ENCODE peak calls at places on chromosomes 1 and 21, in ten cellular contexts. One of them, this sample, is unnamed.

GRCh38 chr1:97781762-97782337 is 139.0 kb downstream of the DPYD start:
- DNase-seq in HL-60: no peak
- DNase-seq in cardiac septum: no peak
- DNase-seq in kidney tubule cell: no peak
- DNase-seq in CD4-positive, alpha-beta T cell: no peak
- DNase-seq in Ammon's horn: no peak
- DNase-seq in psoas muscle: no peak
- DNase-seq in stimulated activated naive B cell treated with anti-CD40 and anti-IgM and Interleukin-4, amounts not matched to agents 10 μg/mL and 1 μg/mL and 100 μg/mL, for 72 hours: no peak
- DNase-seq in fibroblast of the aortic adventitia: no peak
- DNase-seq in nephron progenitor cell: no peak
- DNase-seq in this sample: no peak

GRCh38 chr1:42931911-42932422 is 26.7 kb downstream of the SLC2A1 start:
- DNase-seq in stimulated activated naive B cell treated with anti-CD40 and anti-IgM and Interleukin-4, amounts not matched to agents 10 μg/mL and 1 μg/mL and 100 μg/mL, for 72 hours: peak
- DNase-seq in psoas muscle: peak
- DNase-seq in Ammon's horn: no peak
- DNase-seq in HL-60: peak
- DNase-seq in kidney tubule cell: peak
- DNase-seq in cardiac septum: peak
- DNase-seq in fibroblast of the aortic adventitia: no peak
- DNase-seq in CD4-positive, alpha-beta T cell: peak
- DNase-seq in nephron progenitor cell: no peak
- DNase-seq in this sample: no peak

GRCh38 chr21:31781737-31782136 is 49.8 kb upstream of the SCAF4 start:
- DNase-seq in fibroblast of the aortic adventitia: peak
- DNase-seq in stimulated activated naive B cell treated with anti-CD40 and anti-IgM and Interleukin-4, amounts not matched to agents 10 μg/mL and 1 μg/mL and 100 μg/mL, for 72 hours: no peak
- DNase-seq in nephron progenitor cell: no peak
- DNase-seq in Ammon's horn: peak
- DNase-seq in kidney tubule cell: peak
- DNase-seq in CD4-positive, alpha-beta T cell: no peak
- DNase-seq in psoas muscle: no peak
- DNase-seq in HL-60: no peak
- DNase-seq in cardiac septum: no peak
- DNase-seq in this sample: peak

GRCh38 chr1:27727126-27727525 is 1.4 kb downstream of the FAM76A start:
- DNase-seq in stimulated activated naive B cell treated with anti-CD40 and anti-IgM and Interleukin-4, amounts not matched to agents 10 μg/mL and 1 μg/mL and 100 μg/mL, for 72 hours: no peak
- DNase-seq in psoas muscle: no peak
- DNase-seq in fibroblast of the aortic adventitia: peak
- DNase-seq in HL-60: no peak
- DNase-seq in CD4-positive, alpha-beta T cell: no peak
- DNase-seq in Ammon's horn: no peak
- DNase-seq in nephron progenitor cell: no peak
- DNase-seq in cardiac septum: no peak
- DNase-seq in kidney tubule cell: peak
- DNase-seq in this sample: peak

GRCh38 chr1:94599090-94599813 is 57.7 kb upstream of the F3 start:
- DNase-seq in kidney tubule cell: no peak
- DNase-seq in fibroblast of the aortic adventitia: peak
- DNase-seq in nephron progenitor cell: no peak
- DNase-seq in HL-60: no peak
- DNase-seq in stimulated activated naive B cell treated with anti-CD40 and anti-IgM and Interleukin-4, amounts not matched to agents 10 μg/mL and 1 μg/mL and 100 μg/mL, for 72 hours: no peak
- DNase-seq in cardiac septum: no peak
- DNase-seq in Ammon's horn: peak
- DNase-seq in CD4-positive, alpha-beta T cell: no peak
- DNase-seq in psoas muscle: no peak
- DNase-seq in this sample: peak

GRCh38 chr1:8939362-8939995 is 6.2 kb upstream of the CA6 start:
- DNase-seq in nephron progenitor cell: no peak
- DNase-seq in kidney tubule cell: no peak
- DNase-seq in psoas muscle: no peak
- DNase-seq in fibroblast of the aortic adventitia: peak
- DNase-seq in Ammon's horn: no peak
- DNase-seq in HL-60: peak
- DNase-seq in cardiac septum: no peak
- DNase-seq in stimulated activated naive B cell treated with anti-CD40 and anti-IgM and Interleukin-4, amounts not matched to agents 10 μg/mL and 1 μg/mL and 100 μg/mL, for 72 hours: no peak
- DNase-seq in CD4-positive, alpha-beta T cell: no peak
- DNase-seq in this sample: peak

GRCh38 chr1:33864460-33865389 is 846 bp downstream of the HMGB4 start:
- DNase-seq in kidney tubule cell: peak
- DNase-seq in HL-60: no peak
- DNase-seq in psoas muscle: no peak
- DNase-seq in stimulated activated naive B cell treated with anti-CD40 and anti-IgM and Interleukin-4, amounts not matched to agents 10 μg/mL and 1 μg/mL and 100 μg/mL, for 72 hours: no peak
- DNase-seq in CD4-positive, alpha-beta T cell: no peak
- DNase-seq in Ammon's horn: no peak
- DNase-seq in fibroblast of the aortic adventitia: no peak
- DNase-seq in cardiac septum: no peak
- DNase-seq in nephron progenitor cell: no peak
- DNase-seq in this sample: peak

GRCh38 chr1:20710450-20711284 is 7.1 kb downstream of the KIF17 start:
- DNase-seq in fibroblast of the aortic adventitia: no peak
- DNase-seq in Ammon's horn: no peak
- DNase-seq in kidney tubule cell: no peak
- DNase-seq in cardiac septum: no peak
- DNase-seq in nephron progenitor cell: no peak
- DNase-seq in CD4-positive, alpha-beta T cell: no peak
- DNase-seq in stimulated activated naive B cell treated with anti-CD40 and anti-IgM and Interleukin-4, amounts not matched to agents 10 μg/mL and 1 μg/mL and 100 μg/mL, for 72 hours: no peak
- DNase-seq in HL-60: no peak
- DNase-seq in psoas muscle: no peak
- DNase-seq in this sample: no peak

GRCh38 chr21:34126269-34126668 is 52.9 kb downstream of the MRPS6 start:
- DNase-seq in kidney tubule cell: peak
- DNase-seq in HL-60: no peak
- DNase-seq in fibroblast of the aortic adventitia: peak
- DNase-seq in CD4-positive, alpha-beta T cell: no peak
- DNase-seq in Ammon's horn: peak
- DNase-seq in stimulated activated naive B cell treated with anti-CD40 and anti-IgM and Interleukin-4, amounts not matched to agents 10 μg/mL and 1 μg/mL and 100 μg/mL, for 72 hours: no peak
- DNase-seq in psoas muscle: no peak
- DNase-seq in nephron progenitor cell: no peak
- DNase-seq in cardiac septum: no peak
- DNase-seq in this sample: peak

GRCh38 chr1:200131551-200132125 is 104.1 kb downstream of the NR5A2 start:
- DNase-seq in psoas muscle: no peak
- DNase-seq in kidney tubule cell: peak
- DNase-seq in CD4-positive, alpha-beta T cell: no peak
- DNase-seq in Ammon's horn: no peak
- DNase-seq in nephron progenitor cell: no peak
- DNase-seq in fibroblast of the aortic adventitia: peak
- DNase-seq in cardiac septum: no peak
- DNase-seq in HL-60: no peak
- DNase-seq in stimulated activated naive B cell treated with anti-CD40 and anti-IgM and Interleukin-4, amounts not matched to agents 10 μg/mL and 1 μg/mL and 100 μg/mL, for 72 hours: no peak
- DNase-seq in this sample: peak

GRCh38 chr1:115317101-115318012 is 20.7 kb downstream of the NGF start:
- DNase-seq in cardiac septum: no peak
- DNase-seq in stimulated activated naive B cell treated with anti-CD40 and anti-IgM and Interleukin-4, amounts not matched to agents 10 μg/mL and 1 μg/mL and 100 μg/mL, for 72 hours: no peak
- DNase-seq in psoas muscle: no peak
- DNase-seq in nephron progenitor cell: no peak
- DNase-seq in fibroblast of the aortic adventitia: no peak
- DNase-seq in HL-60: no peak
- DNase-seq in Ammon's horn: peak
- DNase-seq in kidney tubule cell: no peak
- DNase-seq in CD4-positive, alpha-beta T cell: no peak
- DNase-seq in this sample: peak

GRCh38 chr1:3070654-3071506 is 1.9 kb downstream of the PRDM16 start:
- DNase-seq in stimulated activated naive B cell treated with anti-CD40 and anti-IgM and Interleukin-4, amounts not matched to agents 10 μg/mL and 1 μg/mL and 100 μg/mL, for 72 hours: no peak
- DNase-seq in CD4-positive, alpha-beta T cell: no peak
- DNase-seq in cardiac septum: peak
- DNase-seq in fibroblast of the aortic adventitia: no peak
- DNase-seq in psoas muscle: peak
- DNase-seq in kidney tubule cell: peak
- DNase-seq in nephron progenitor cell: peak
- DNase-seq in Ammon's horn: no peak
- DNase-seq in HL-60: no peak
- DNase-seq in this sample: no peak

GRCh38 chr1:204284929-204285328 is 71.1 kb upstream of the GOLT1A start:
- DNase-seq in kidney tubule cell: no peak
- DNase-seq in stimulated activated naive B cell treated with anti-CD40 and anti-IgM and Interleukin-4, amounts not matched to agents 10 μg/mL and 1 μg/mL and 100 μg/mL, for 72 hours: no peak
- DNase-seq in nephron progenitor cell: no peak
- DNase-seq in psoas muscle: no peak
- DNase-seq in CD4-positive, alpha-beta T cell: no peak
- DNase-seq in fibroblast of the aortic adventitia: no peak
- DNase-seq in Ammon's horn: no peak
- DNase-seq in HL-60: no peak
- DNase-seq in cardiac septum: no peak
- DNase-seq in this sample: no peak

GRCh38 chr1:52658795-52659194 is 25.8 kb downstream of the SHISAL2A start:
- DNase-seq in fibroblast of the aortic adventitia: no peak
- DNase-seq in CD4-positive, alpha-beta T cell: no peak
- DNase-seq in HL-60: no peak
- DNase-seq in nephron progenitor cell: no peak
- DNase-seq in stimulated activated naive B cell treated with anti-CD40 and anti-IgM and Interleukin-4, amounts not matched to agents 10 μg/mL and 1 μg/mL and 100 μg/mL, for 72 hours: no peak
- DNase-seq in Ammon's horn: no peak
- DNase-seq in psoas muscle: peak
- DNase-seq in cardiac septum: no peak
- DNase-seq in kidney tubule cell: peak
- DNase-seq in this sample: peak

GRCh38 chr1:41811051-41811795 is 107.5 kb downstream of the HIVEP3 start:
- DNase-seq in cardiac septum: no peak
- DNase-seq in stimulated activated naive B cell treated with anti-CD40 and anti-IgM and Interleukin-4, amounts not matched to agents 10 μg/mL and 1 μg/mL and 100 μg/mL, for 72 hours: peak
- DNase-seq in nephron progenitor cell: no peak
- DNase-seq in CD4-positive, alpha-beta T cell: peak
- DNase-seq in HL-60: peak
- DNase-seq in fibroblast of the aortic adventitia: peak
- DNase-seq in Ammon's horn: no peak
- DNase-seq in psoas muscle: no peak
- DNase-seq in kidney tubule cell: no peak
- DNase-seq in this sample: no peak

This sample was measured in M059J.